ENCODE peak calls at places on chromosomes 13 and 19, in eight cellular contexts. K, X, Q, E, L, Z, D and P are unnamed samples.
A peak's percentile ranks its signal among the peaks of the same experiment; 100 is the strongest.

GRCh38 chr19:7925171-7925837 is 631 bp downstream of the CTXN1 start:
- DNase-seq in K (peak; percentile 63), X (peak; percentile 97), Q (no peak), E (peak; percentile 69), L (peak; percentile 80), Z (peak; percentile 57), D (no peak), P (no peak)

GRCh38 chr19:58492265-58492664 is 16.1 kb downstream of the ZNF446 start:
- DNase-seq in K (no peak), X (no peak), Q (no peak), E (no peak), L (no peak), Z (no peak), D (no peak), P (no peak)

GRCh38 chr13:84651288-84651687 is 769.0 kb upstream of the SLITRK1 start:
- DNase-seq in K (no peak), X (no peak), Q (no peak), E (no peak), L (no peak), Z (no peak), D (no peak), P (peak; percentile 80)

GRCh38 chr19:15104411-15104810 is 2.8 kb upstream of the SYDE1 start:
- DNase-seq in K (no peak), X (no peak), Q (no peak), E (no peak), L (no peak), Z (no peak), D (no peak), P (no peak)

GRCh38 chr13:33111414-33112110 is 95.3 kb downstream of the KL start:
- DNase-seq in K (no peak), X (no peak), Q (no peak), E (no peak), L (no peak), Z (no peak), D (no peak), P (no peak)

GRCh38 chr13:48808689-48809088 is 155.0 kb downstream of the CYSLTR2 start:
- DNase-seq in K (no peak), X (no peak), Q (no peak), E (no peak), L (no peak), Z (no peak), D (no peak), P (no peak)

GRCh38 chr13:110376120-110376519 is 69.0 kb downstream of the COL4A2 start:
- DNase-seq in K (no peak), X (no peak), Q (no peak), E (no peak), L (no peak), Z (no peak), D (no peak), P (no peak)

GRCh38 chr13:50449465-50449864 is 394.0 kb downstream of the DLEU7 start:
- DNase-seq in K (no peak), X (no peak), Q (no peak), E (no peak), L (no peak), Z (no peak), D (no peak), P (no peak)

GRCh38 chr19:7849631-7850428 is 19.8 kb downstream of the EVI5L start:
- DNase-seq in K (no peak), X (no peak), Q (no peak), E (no peak), L (no peak), Z (no peak), D (no peak), P (no peak)

GRCh38 chr13:72151241-72151640 is 284.2 kb upstream of the DACH1 start:
- DNase-seq in K (no peak), X (no peak), Q (no peak), E (no peak), L (no peak), Z (no peak), D (no peak), P (no peak)

GRCh38 chr13:94063096-94063495 is 416.4 kb downstream of the DCT start:
- DNase-seq in K (no peak), X (no peak), Q (no peak), E (no peak), L (no peak), Z (no peak), D (no peak), P (no peak)

GRCh38 chr19:47013041-47013517 is 6.6 kb upstream of the NPAS1 start:
- DNase-seq in K (no peak), X (peak; percentile 91), Q (peak; percentile 31), E (peak; percentile 30), L (peak; percentile 77), Z (peak; percentile 71), D (no peak), P (no peak)

GRCh38 chr13:19864339-19865309 is 1.2 kb upstream of the ZMYM5 start:
- DNase-seq in K (peak; percentile 71), X (peak; percentile 65), Q (peak; percentile 70), E (peak; percentile 77), L (peak; percentile 80), Z (peak; percentile 68), D (no peak), P (no peak)

GRCh38 chr19:35959968-35960320 is 23.8 kb downstream of the LRFN3 start:
- DNase-seq in K (no peak), X (peak; percentile 36), Q (no peak), E (no peak), L (no peak), Z (no peak), D (no peak), P (no peak)

GRCh38 chr13:66353664-66354063 is 876.5 kb downstream of the PCDH9 start:
- DNase-seq in K (no peak), X (no peak), Q (no peak), E (no peak), L (no peak), Z (no peak), D (no peak), P (no peak)

GRCh38 chr13:99926014-99926731 is 45.4 kb downstream of the ZIC5 start:
- DNase-seq in K (no peak), X (no peak), Q (no peak), E (no peak), L (peak; percentile 59), Z (no peak), D (no peak), P (peak; percentile 14)

GRCh38 chr19:35162471-35163326 is 8.2 kb downstream of the FXYD5 start:
- DNase-seq in K (no peak), X (no peak), Q (no peak), E (no peak), L (no peak), Z (no peak), D (no peak), P (no peak)

GRCh38 chr13:44934724-44935123 is 54.5 kb downstream of the NUFIP1 start:
- DNase-seq in K (no peak), X (no peak), Q (no peak), E (no peak), L (no peak), Z (no peak), D (no peak), P (peak; percentile 47)

GRCh38 chr13:109715902-109716301 is 70.5 kb downstream of the IRS2 start:
- DNase-seq in K (no peak), X (no peak), Q (no peak), E (no peak), L (no peak), Z (peak; percentile 61), D (no peak), P (no peak)

GRCh38 chr19:40366697-40367561 is 18.4 kb downstream of the PLD3 start:
- DNase-seq in K (no peak), X (peak; percentile 64), Q (no peak), E (no peak), L (no peak), Z (no peak), D (no peak), P (no peak)